ENCODE peak calls at places on chromosomes 16 and 17, in eight cellular contexts. One of them, this sample, is unnamed.

GRCh38 chr17:47265983-47266541 is 12.4 kb downstream of the ITGB3 start:
- DNase-seq in HL-60: no peak
- DNase-seq in astrocyte of the spinal cord: peak
- DNase-seq in hepatocyte: peak
- DNase-seq in activated CD8-positive, alpha-beta T cell treated with anti-CD3 and anti-CD28 coated beads for 36 hours: no peak
- DNase-seq in GM12864: no peak
- DNase-seq in lung: no peak
- DNase-seq in cardiac fibroblast: peak
- DNase-seq in this sample: peak

GRCh38 chr17:9021158-9021984 is at the start of gene NTN1:
- DNase-seq in HL-60: no peak
- DNase-seq in astrocyte of the spinal cord: no peak
- DNase-seq in hepatocyte: peak
- DNase-seq in activated CD8-positive, alpha-beta T cell treated with anti-CD3 and anti-CD28 coated beads for 36 hours: peak
- DNase-seq in GM12864: no peak
- DNase-seq in lung: no peak
- DNase-seq in cardiac fibroblast: peak
- DNase-seq in this sample: no peak

GRCh38 chr16:66131895-66132294 is 234.6 kb upstream of the CDH5 start:
- DNase-seq in HL-60: no peak
- DNase-seq in astrocyte of the spinal cord: peak
- DNase-seq in hepatocyte: no peak
- DNase-seq in activated CD8-positive, alpha-beta T cell treated with anti-CD3 and anti-CD28 coated beads for 36 hours: no peak
- DNase-seq in GM12864: no peak
- DNase-seq in lung: no peak
- DNase-seq in cardiac fibroblast: peak
- DNase-seq in this sample: no peak

GRCh38 chr16:27795992-27796614 is 246.2 kb downstream of the KATNIP start:
- DNase-seq in HL-60: peak
- DNase-seq in astrocyte of the spinal cord: peak
- DNase-seq in hepatocyte: peak
- DNase-seq in activated CD8-positive, alpha-beta T cell treated with anti-CD3 and anti-CD28 coated beads for 36 hours: peak
- DNase-seq in GM12864: no peak
- DNase-seq in lung: peak
- DNase-seq in cardiac fibroblast: peak
- DNase-seq in this sample: no peak

GRCh38 chr17:21001111-21001812 is 41.5 kb downstream of the USP22 start:
- DNase-seq in HL-60: no peak
- DNase-seq in astrocyte of the spinal cord: no peak
- DNase-seq in hepatocyte: peak
- DNase-seq in activated CD8-positive, alpha-beta T cell treated with anti-CD3 and anti-CD28 coated beads for 36 hours: peak
- DNase-seq in GM12864: no peak
- DNase-seq in lung: no peak
- DNase-seq in cardiac fibroblast: no peak
- DNase-seq in this sample: no peak

GRCh38 chr17:74099441-74100340 is 103.8 kb upstream of the RPL38 start:
- DNase-seq in HL-60: no peak
- DNase-seq in astrocyte of the spinal cord: no peak
- DNase-seq in hepatocyte: no peak
- DNase-seq in activated CD8-positive, alpha-beta T cell treated with anti-CD3 and anti-CD28 coated beads for 36 hours: no peak
- DNase-seq in GM12864: no peak
- DNase-seq in lung: no peak
- DNase-seq in cardiac fibroblast: no peak
- DNase-seq in this sample: no peak

GRCh38 chr16:85902366-85903155 is 3.6 kb downstream of the IRF8 start:
- DNase-seq in HL-60: no peak
- DNase-seq in astrocyte of the spinal cord: no peak
- DNase-seq in hepatocyte: no peak
- DNase-seq in activated CD8-positive, alpha-beta T cell treated with anti-CD3 and anti-CD28 coated beads for 36 hours: peak
- DNase-seq in GM12864: peak
- DNase-seq in lung: no peak
- DNase-seq in cardiac fibroblast: no peak
- DNase-seq in this sample: no peak

GRCh38 chr16:89122322-89122831 is 28.7 kb downstream of the ACSF3 start:
- DNase-seq in HL-60: no peak
- DNase-seq in astrocyte of the spinal cord: no peak
- DNase-seq in hepatocyte: no peak
- DNase-seq in activated CD8-positive, alpha-beta T cell treated with anti-CD3 and anti-CD28 coated beads for 36 hours: peak
- DNase-seq in GM12864: no peak
- DNase-seq in lung: peak
- DNase-seq in cardiac fibroblast: no peak
- DNase-seq in this sample: no peak

GRCh38 chr16:30377812-30378235 is 3.2 kb downstream of the MYL11 start:
- DNase-seq in HL-60: no peak
- DNase-seq in astrocyte of the spinal cord: peak
- DNase-seq in hepatocyte: peak
- DNase-seq in activated CD8-positive, alpha-beta T cell treated with anti-CD3 and anti-CD28 coated beads for 36 hours: peak
- DNase-seq in GM12864: peak
- DNase-seq in lung: peak
- DNase-seq in cardiac fibroblast: peak
- DNase-seq in this sample: peak

GRCh38 chr17:65332375-65332774 is 195.2 kb downstream of the RGS9 start:
- DNase-seq in HL-60: no peak
- DNase-seq in astrocyte of the spinal cord: peak
- DNase-seq in hepatocyte: peak
- DNase-seq in activated CD8-positive, alpha-beta T cell treated with anti-CD3 and anti-CD28 coated beads for 36 hours: no peak
- DNase-seq in GM12864: no peak
- DNase-seq in lung: no peak
- DNase-seq in cardiac fibroblast: peak
- DNase-seq in this sample: no peak

GRCh38 chr17:35460354-35460851 is 11.8 kb upstream of the SLFN13 start:
- DNase-seq in HL-60: no peak
- DNase-seq in astrocyte of the spinal cord: no peak
- DNase-seq in hepatocyte: peak
- DNase-seq in activated CD8-positive, alpha-beta T cell treated with anti-CD3 and anti-CD28 coated beads for 36 hours: peak
- DNase-seq in GM12864: peak
- DNase-seq in lung: peak
- DNase-seq in cardiac fibroblast: no peak
- DNase-seq in this sample: peak

GRCh38 chr16:53131363-53132071 is 76.7 kb downstream of the CHD9 start:
- DNase-seq in HL-60: peak
- DNase-seq in astrocyte of the spinal cord: peak
- DNase-seq in hepatocyte: peak
- DNase-seq in activated CD8-positive, alpha-beta T cell treated with anti-CD3 and anti-CD28 coated beads for 36 hours: peak
- DNase-seq in GM12864: no peak
- DNase-seq in lung: peak
- DNase-seq in cardiac fibroblast: peak
- DNase-seq in this sample: no peak
- TF ChIP-seq CTCF in HL-60: no peak
- TF ChIP-seq CTCF in astrocyte of the spinal cord: no peak
- TF ChIP-seq CTCF in hepatocyte: no peak
- TF ChIP-seq CTCF in activated CD8-positive, alpha-beta T cell treated with anti-CD3 and anti-CD28 coated beads for 36 hours: no peak
- TF ChIP-seq CTCF in GM12864: no peak
- TF ChIP-seq CTCF in lung: no peak
- TF ChIP-seq CTCF in cardiac fibroblast: no peak
- TF ChIP-seq CTCF in this sample: no peak

GRCh38 chr17:77468897-77469296 is 328.1 kb downstream of the SEC14L1 start:
- DNase-seq in HL-60: no peak
- DNase-seq in astrocyte of the spinal cord: no peak
- DNase-seq in hepatocyte: no peak
- DNase-seq in activated CD8-positive, alpha-beta T cell treated with anti-CD3 and anti-CD28 coated beads for 36 hours: no peak
- DNase-seq in GM12864: no peak
- DNase-seq in lung: no peak
- DNase-seq in cardiac fibroblast: no peak
- DNase-seq in this sample: no peak

GRCh38 chr17:77470330-77470786 is 329.6 kb downstream of the SEC14L1 start:
- DNase-seq in HL-60: no peak
- DNase-seq in astrocyte of the spinal cord: no peak
- DNase-seq in hepatocyte: no peak
- DNase-seq in activated CD8-positive, alpha-beta T cell treated with anti-CD3 and anti-CD28 coated beads for 36 hours: no peak
- DNase-seq in GM12864: no peak
- DNase-seq in lung: no peak
- DNase-seq in cardiac fibroblast: no peak
- DNase-seq in this sample: no peak

GRCh38 chr17:77471984-77472836 is 331.4 kb downstream of the SEC14L1 start:
- DNase-seq in HL-60: peak
- DNase-seq in astrocyte of the spinal cord: peak
- DNase-seq in hepatocyte: peak
- DNase-seq in activated CD8-positive, alpha-beta T cell treated with anti-CD3 and anti-CD28 coated beads for 36 hours: peak
- DNase-seq in GM12864: no peak
- DNase-seq in lung: peak
- DNase-seq in cardiac fibroblast: peak
- DNase-seq in this sample: no peak

GRCh38 chr17:77472837-77473214 is 332.1 kb downstream of the SEC14L1 start:
- DNase-seq in HL-60: no peak
- DNase-seq in astrocyte of the spinal cord: no peak
- DNase-seq in hepatocyte: no peak
- DNase-seq in activated CD8-positive, alpha-beta T cell treated with anti-CD3 and anti-CD28 coated beads for 36 hours: no peak
- DNase-seq in GM12864: no peak
- DNase-seq in lung: no peak
- DNase-seq in cardiac fibroblast: no peak
- DNase-seq in this sample: no peak

DNA sequence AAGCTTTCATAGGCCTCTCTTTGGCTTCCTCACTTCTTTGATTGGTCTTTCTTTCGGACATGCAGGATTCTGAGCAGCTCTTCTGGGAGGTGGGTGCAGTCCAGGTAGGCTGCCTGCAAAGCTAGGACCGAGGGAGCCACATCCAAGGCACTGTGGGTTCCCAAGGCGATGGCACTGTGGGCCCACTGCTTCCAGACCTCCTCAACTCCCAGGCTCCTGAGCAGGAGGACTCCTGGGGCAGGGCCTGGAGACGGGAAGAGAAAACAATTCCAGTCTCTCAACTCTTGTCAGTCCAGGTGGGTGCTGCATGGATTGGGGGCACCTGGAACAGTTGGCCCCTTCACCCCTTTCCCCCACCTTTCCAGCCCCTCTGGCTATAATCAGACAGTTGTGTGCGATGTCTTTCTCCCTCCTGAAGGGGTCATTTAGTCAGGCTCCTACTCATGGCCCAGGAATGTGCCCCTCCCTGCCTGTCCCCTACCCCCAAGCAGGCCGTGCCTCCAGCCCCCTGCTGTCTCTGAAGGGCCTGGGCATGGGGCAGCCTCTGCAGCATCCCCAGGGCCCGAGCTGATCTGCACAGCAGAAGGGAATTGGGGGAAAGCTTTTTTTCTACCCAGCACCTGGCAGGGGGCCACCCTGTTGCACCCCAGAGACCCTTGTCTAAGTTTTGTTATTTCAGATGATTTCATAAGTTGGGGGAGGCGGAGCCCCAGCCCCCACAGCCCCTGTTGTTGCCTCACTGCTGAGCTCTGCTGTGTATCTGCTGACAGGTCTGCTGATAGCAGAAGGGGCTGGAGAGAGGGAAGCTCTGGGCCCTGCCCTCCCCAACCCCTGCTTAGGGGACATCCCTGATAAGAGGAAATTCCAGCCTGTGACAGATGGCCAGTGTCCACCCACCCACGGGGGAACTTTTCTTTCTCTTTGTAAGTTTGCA is 330.3 kb downstream of the SEC14L1 start:
- DNase-seq in HL-60: no peak
- DNase-seq in astrocyte of the spinal cord: peak
- DNase-seq in hepatocyte: peak
- DNase-seq in activated CD8-positive, alpha-beta T cell treated with anti-CD3 and anti-CD28 coated beads for 36 hours: peak
- DNase-seq in GM12864: no peak
- DNase-seq in lung: no peak
- DNase-seq in cardiac fibroblast: no peak
- DNase-seq in this sample: no peak
- TF ChIP-seq CTCF in HL-60: no peak
- TF ChIP-seq CTCF in astrocyte of the spinal cord: no peak
- TF ChIP-seq CTCF in hepatocyte: no peak
- TF ChIP-seq CTCF in activated CD8-positive, alpha-beta T cell treated with anti-CD3 and anti-CD28 coated beads for 36 hours: no peak
- TF ChIP-seq CTCF in GM12864: no peak
- TF ChIP-seq CTCF in lung: no peak
- TF ChIP-seq CTCF in cardiac fibroblast: no peak
- TF ChIP-seq CTCF in this sample: peak

GRCh38 chr16:82016268-82016667 is 5.0 kb upstream of the SDR42E1 start:
- DNase-seq in HL-60: peak
- DNase-seq in astrocyte of the spinal cord: peak
- DNase-seq in hepatocyte: peak
- DNase-seq in activated CD8-positive, alpha-beta T cell treated with anti-CD3 and anti-CD28 coated beads for 36 hours: no peak
- DNase-seq in GM12864: no peak
- DNase-seq in lung: no peak
- DNase-seq in cardiac fibroblast: peak
- DNase-seq in this sample: no peak
- TF ChIP-seq CTCF in HL-60: no peak
- TF ChIP-seq CTCF in astrocyte of the spinal cord: peak
- TF ChIP-seq CTCF in hepatocyte: peak
- TF ChIP-seq CTCF in activated CD8-positive, alpha-beta T cell treated with anti-CD3 and anti-CD28 coated beads for 36 hours: no peak
- TF ChIP-seq CTCF in GM12864: peak
- TF ChIP-seq CTCF in lung: no peak
- TF ChIP-seq CTCF in cardiac fibroblast: peak
- TF ChIP-seq CTCF in this sample: peak

GRCh38 chr17:78572277-78573205 is 4.7 kb downstream of the DNAH17 start:
- DNase-seq in HL-60: no peak
- DNase-seq in astrocyte of the spinal cord: no peak
- DNase-seq in hepatocyte: no peak
- DNase-seq in activated CD8-positive, alpha-beta T cell treated with anti-CD3 and anti-CD28 coated beads for 36 hours: no peak
- DNase-seq in GM12864: no peak
- DNase-seq in lung: no peak
- DNase-seq in cardiac fibroblast: no peak
- DNase-seq in this sample: no peak

GRCh38 chr17:78576389-78577112 is 645 bp downstream of the DNAH17 start:
- DNase-seq in HL-60: no peak
- DNase-seq in astrocyte of the spinal cord: no peak
- DNase-seq in hepatocyte: no peak
- DNase-seq in activated CD8-positive, alpha-beta T cell treated with anti-CD3 and anti-CD28 coated beads for 36 hours: no peak
- DNase-seq in GM12864: no peak
- DNase-seq in lung: no peak
- DNase-seq in cardiac fibroblast: no peak
- DNase-seq in this sample: no peak

GRCh38 chr17:78575899-78576298 is 1.3 kb downstream of the DNAH17 start:
- DNase-seq in HL-60: no peak
- DNase-seq in astrocyte of the spinal cord: no peak
- DNase-seq in hepatocyte: no peak
- DNase-seq in activated CD8-positive, alpha-beta T cell treated with anti-CD3 and anti-CD28 coated beads for 36 hours: no peak
- DNase-seq in GM12864: no peak
- DNase-seq in lung: no peak
- DNase-seq in cardiac fibroblast: no peak
- DNase-seq in this sample: no peak

GRCh38 chr17:78575340-78575739 is 1.9 kb downstream of the DNAH17 start:
- DNase-seq in HL-60: no peak
- DNase-seq in astrocyte of the spinal cord: no peak
- DNase-seq in hepatocyte: no peak
- DNase-seq in activated CD8-positive, alpha-beta T cell treated with anti-CD3 and anti-CD28 coated beads for 36 hours: no peak
- DNase-seq in GM12864: no peak
- DNase-seq in lung: no peak
- DNase-seq in cardiac fibroblast: no peak
- DNase-seq in this sample: no peak

DNA sequence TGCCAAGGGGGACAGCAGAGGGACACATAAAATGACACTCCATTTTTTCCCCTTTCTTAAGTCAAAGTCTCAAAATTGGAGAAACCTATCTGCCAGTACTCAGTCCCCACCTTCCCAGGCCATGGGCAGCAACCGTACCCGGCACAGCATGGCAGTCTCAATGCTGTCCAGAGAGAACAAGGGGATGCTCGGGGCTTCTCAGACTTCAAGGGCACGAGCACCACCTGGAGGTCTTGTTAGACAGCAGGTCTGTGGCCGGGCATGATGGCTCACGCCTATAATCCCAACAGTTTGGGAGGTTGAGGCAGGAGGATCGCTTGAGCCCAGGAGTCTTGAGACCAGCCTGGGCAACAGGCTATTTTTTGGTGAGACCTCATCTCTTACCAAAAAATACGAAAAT is 3.2 kb downstream of the DNAH17 start:
- DNase-seq in HL-60: no peak
- DNase-seq in astrocyte of the spinal cord: no peak
- DNase-seq in hepatocyte: no peak
- DNase-seq in activated CD8-positive, alpha-beta T cell treated with anti-CD3 and anti-CD28 coated beads for 36 hours: no peak
- DNase-seq in GM12864: no peak
- DNase-seq in lung: no peak
- DNase-seq in cardiac fibroblast: no peak
- DNase-seq in this sample: no peak
- TF ChIP-seq CTCF in HL-60: no peak
- TF ChIP-seq CTCF in astrocyte of the spinal cord: no peak
- TF ChIP-seq CTCF in hepatocyte: no peak
- TF ChIP-seq CTCF in activated CD8-positive, alpha-beta T cell treated with anti-CD3 and anti-CD28 coated beads for 36 hours: no peak
- TF ChIP-seq CTCF in GM12864: peak
- TF ChIP-seq CTCF in lung: no peak
- TF ChIP-seq CTCF in cardiac fibroblast: no peak
- TF ChIP-seq CTCF in this sample: no peak

GRCh38 chr16:75062944-75063444 is 53.6 kb downstream of the LDHD start:
- DNase-seq in HL-60: no peak
- DNase-seq in astrocyte of the spinal cord: no peak
- DNase-seq in hepatocyte: no peak
- DNase-seq in activated CD8-positive, alpha-beta T cell treated with anti-CD3 and anti-CD28 coated beads for 36 hours: no peak
- DNase-seq in GM12864: no peak
- DNase-seq in lung: no peak
- DNase-seq in cardiac fibroblast: no peak
- DNase-seq in this sample: no peak
- TF ChIP-seq CTCF in HL-60: no peak
- TF ChIP-seq CTCF in astrocyte of the spinal cord: no peak
- TF ChIP-seq CTCF in hepatocyte: no peak
- TF ChIP-seq CTCF in activated CD8-positive, alpha-beta T cell treated with anti-CD3 and anti-CD28 coated beads for 36 hours: no peak
- TF ChIP-seq CTCF in GM12864: no peak
- TF ChIP-seq CTCF in lung: no peak
- TF ChIP-seq CTCF in cardiac fibroblast: no peak
- TF ChIP-seq CTCF in this sample: no peak